ENCODE peak calls at places on chromosomes 4 and X, in nine cellular contexts. Y is GM12865, D is cardiac fibroblast, X is fibroblast of mammary gland, C is IMR-90, V is brain microvascular endothelial cell, O is foreskin fibroblast, K is mucosa of descending colon, U is astrocyte of the spinal cord. H is an unnamed sample.
A peak's percentile ranks its signal among the peaks of the same experiment; 100 is the strongest.

GRCh38 chr4:77156912-77157858 is at the start of gene CCNG2:
- DNase-seq in Y (peak; percentile 95), X (peak; percentile 92), O (peak; percentile 90), C (peak; percentile 94), V (peak; percentile 85), U (peak; percentile 98), D (peak; percentile 95), K (peak; percentile 89), H (peak; percentile 82)

GRCh38 chrX:134849390-134849789 is 141.4 kb upstream of the SMIM10 start:
- DNase-seq in C (peak; percentile 70), U (peak; percentile 6), Y (no peak), V (peak; percentile 55), X (peak; percentile 51), O (peak; percentile 34), K (no peak), D (peak; percentile 51), H (peak; percentile 3)

GRCh38 chrX:20968996-20969395 is 405.2 kb upstream of the CNKSR2 start:
- DNase-seq in D (peak; percentile 29), Y (no peak), O (no peak), C (no peak), V (no peak), X (peak; percentile 4), K (no peak), U (peak; percentile 2), H (no peak)

GRCh38 chrX:65697173-65697572 is 29.7 kb downstream of the MSN start:
- DNase-seq in Y (no peak), K (no peak), U (peak; percentile 50), D (peak; percentile 72), V (peak; percentile 22), X (peak; percentile 61), O (peak; percentile 54), C (peak; percentile 79), H (no peak)

GRCh38 chr4:114263233-114263632 is 283.8 kb upstream of the ARSJ start:
- DNase-seq in X (peak; percentile 42), O (peak; percentile 38), V (peak; percentile 29), D (peak; percentile 61), U (peak; percentile 59), C (peak; percentile 81), Y (no peak), K (no peak), H (peak; percentile 4)

GRCh38 chrX:15405846-15406245 is 21.6 kb upstream of the VEGFD start:
- DNase-seq in K (no peak), V (no peak), C (no peak), U (no peak), O (no peak), Y (no peak), D (no peak), X (no peak), H (no peak)

GRCh38 chr4:147736458-147736857 is 4.6 kb downstream of the ARHGAP10 start:
- DNase-seq in K (no peak), X (peak; percentile 77), D (peak; percentile 93), U (peak; percentile 78), V (peak; percentile 72), O (peak; percentile 70), Y (peak; percentile 25), C (peak; percentile 79), H (no peak)

GRCh38 chr4:78179188-78179587 is 122.1 kb downstream of the FRAS1 start:
- DNase-seq in D (no peak), C (no peak), Y (no peak), U (no peak), O (no peak), X (no peak), K (no peak), V (no peak), H (no peak)

GRCh38 chr4:147944670-147945260 is 212.9 kb downstream of the ARHGAP10 start:
- DNase-seq in X (no peak), O (no peak), K (no peak), D (no peak), Y (no peak), C (no peak), V (no peak), U (no peak), H (no peak)

GRCh38 chrX:148380614-148381561 is 119.5 kb upstream of the AFF2 start:
- DNase-seq in O (no peak), V (no peak), X (no peak), Y (peak; percentile 75), D (no peak), U (no peak), K (no peak), C (no peak), H (no peak)

GRCh38 chr4:77308843-77309242 is 151.8 kb downstream of the CCNG2 start:
- DNase-seq in O (peak; percentile 18), V (peak; percentile 2), Y (peak; percentile 41), K (no peak), C (peak; percentile 35), X (peak; percentile 41), D (peak; percentile 46), U (peak; percentile 8), H (peak; percentile 13)

GRCh38 chrX:151970661-151971060 is 3.8 kb downstream of the GABRE start:
- DNase-seq in O (peak; percentile 76), D (peak; percentile 91), U (peak; percentile 91), V (peak; percentile 82), Y (no peak), C (peak; percentile 65), X (peak; percentile 93), K (peak; percentile 36), H (peak; percentile 87)

GRCh38 chr4:78706302-78706701 is 69.8 kb upstream of the BMP2K start:
- DNase-seq in O (no peak), K (no peak), V (no peak), U (no peak), Y (no peak), X (no peak), C (no peak), D (no peak), H (no peak)

GRCh38 chr4:188021548-188022249 is 26.1 kb downstream of the ZFP42 start:
- DNase-seq in D (no peak), O (no peak), Y (no peak), X (no peak), K (peak; percentile 64), C (no peak), U (no peak), V (no peak), H (no peak)

GRCh38 chrX:69538321-69538876 is 34.3 kb downstream of the NALF2 start:
- DNase-seq in X (peak; percentile 47), D (peak; percentile 59), C (peak; percentile 16), V (peak; percentile 12), U (peak; percentile 19), Y (peak; percentile 59), K (peak; percentile 81), O (peak; percentile 11), H (no peak)

DNA sequence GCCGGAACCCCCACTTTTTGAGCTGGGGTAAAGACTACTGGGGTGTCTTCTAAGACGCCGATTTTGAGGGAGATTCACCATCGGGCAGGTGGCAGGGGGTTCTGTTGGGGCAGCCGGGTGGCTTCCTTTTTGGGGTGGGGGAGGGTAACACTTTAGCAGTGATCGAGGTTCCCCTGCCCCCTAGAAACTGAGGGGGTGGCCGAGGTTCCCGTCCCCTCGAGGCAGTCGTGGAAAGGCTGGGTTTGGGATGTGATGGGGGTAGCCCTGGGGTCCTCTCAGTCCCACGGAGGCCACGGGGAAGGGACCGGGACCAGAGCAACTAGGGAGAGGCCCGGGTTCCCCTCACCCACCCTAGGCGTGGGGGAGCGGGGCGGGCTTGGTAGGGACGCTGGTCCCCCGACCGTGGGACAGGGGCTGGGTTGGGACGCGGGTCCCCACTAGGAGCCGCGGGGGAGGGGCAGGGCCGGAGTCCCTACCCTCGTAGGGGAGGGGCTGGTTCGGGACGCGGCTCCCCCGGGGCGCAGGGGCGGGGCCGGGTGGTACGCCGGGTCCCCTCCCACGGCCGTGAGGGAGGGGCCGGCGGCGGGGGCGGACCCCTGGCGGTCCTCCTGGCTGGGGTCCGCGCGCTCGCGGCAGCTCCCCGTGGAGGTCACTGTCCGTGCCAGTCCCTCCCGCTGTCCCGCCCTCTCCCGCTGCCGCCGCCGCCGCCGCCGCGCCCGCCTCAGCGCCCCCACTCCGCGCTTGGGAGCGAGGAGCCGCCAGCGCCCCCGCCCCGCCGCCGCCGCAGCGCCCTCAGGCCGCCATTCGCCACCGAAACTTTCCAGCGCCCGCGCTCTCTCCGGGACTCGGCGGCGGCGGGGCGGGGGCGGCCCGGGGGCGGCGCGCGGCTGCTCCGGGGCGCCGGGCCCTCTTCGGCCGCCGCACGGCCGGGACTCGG is at the start of gene TBL1X:
- DNase-seq in O (peak; percentile 21), D (peak; percentile 28), X (peak; percentile 19), K (peak; percentile 68), V (no peak), Y (peak; percentile 66), C (peak; percentile 19), U (peak; percentile 27), H (no peak)
- H3K4me3 ChIP-seq in O (peak within 1 kb of the TSS; percentile 65), D (peak within 1 kb of the TSS; percentile 60), X (peak within 1 kb of the TSS; percentile 54), K (peak within 1 kb of the TSS; percentile 28), V (peak within 1 kb of the TSS; percentile 61), Y (peak within 1 kb of the TSS; percentile 71), C (peak within 1 kb of the TSS; percentile 60), U (peak within 1 kb of the TSS; percentile 63), H (peak within 1 kb of the TSS; percentile 76)

DNA sequence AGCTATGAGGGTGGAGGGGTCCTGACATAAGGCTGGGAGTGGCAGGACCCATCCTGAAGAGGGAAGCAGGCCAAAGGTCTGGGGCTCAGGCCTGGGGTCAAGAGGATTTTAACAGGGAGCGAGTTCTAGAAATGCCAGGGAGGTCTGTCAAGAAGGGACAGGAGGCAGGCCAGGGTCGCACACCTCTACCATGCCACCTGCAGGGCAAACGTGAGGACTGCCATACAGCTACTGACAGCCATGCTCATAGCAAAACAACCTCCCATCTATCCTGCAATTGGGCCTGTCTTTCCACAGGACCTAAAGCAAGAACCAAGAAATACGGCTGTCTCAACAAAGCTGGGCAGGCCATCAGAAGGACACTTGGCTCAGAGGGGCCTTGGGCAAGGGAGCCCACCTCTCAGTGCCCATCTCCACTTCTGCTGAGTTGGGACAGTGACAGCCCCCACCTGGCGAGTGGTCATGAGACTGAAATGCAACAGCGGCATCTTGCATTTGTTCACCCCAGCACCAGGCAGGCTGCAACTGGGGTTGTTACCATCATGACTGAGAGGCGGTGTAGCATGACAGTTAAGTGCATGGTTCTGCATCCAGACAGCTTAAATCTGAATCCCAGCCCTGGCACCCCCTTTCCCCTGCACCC is 92.7 kb downstream of the WFS1 start:
- DNase-seq in K (no peak), C (no peak), Y (no peak), X (no peak), U (no peak), V (no peak), D (no peak), O (no peak), H (no peak)
- TF ChIP-seq CTCF in K (no peak), C (no peak), Y (no peak), X (no peak), U (no peak), V (no peak), D (no peak), O (no peak), H (no peak)

DNA sequence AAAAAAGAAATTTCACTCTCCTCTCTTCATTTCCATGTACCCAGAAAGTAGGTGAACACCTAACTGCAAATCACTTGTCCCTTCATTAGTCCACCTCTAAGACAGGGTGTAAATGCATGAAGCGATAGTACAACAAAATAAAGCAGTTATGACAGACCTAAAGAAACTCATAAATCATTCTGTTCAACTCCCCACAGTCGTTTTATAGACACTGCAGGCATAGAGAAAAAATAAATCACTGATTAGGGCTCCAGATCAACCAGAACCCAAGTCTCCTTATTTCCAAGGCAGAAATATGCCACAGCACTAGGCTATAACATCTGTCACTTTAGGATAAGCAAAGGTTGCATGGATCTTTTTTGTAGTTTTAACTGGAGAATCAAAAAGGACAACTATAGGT is 3.0 kb downstream of the RASGEF1B start:
- DNase-seq in Y (no peak), C (no peak), V (no peak), X (no peak), O (no peak), U (no peak), K (no peak), D (no peak), H (no peak)
- H3K4me3 ChIP-seq in Y (no peak overlapping the region), C (no peak overlapping the region), V (no peak overlapping the region), X (no peak overlapping the region), O (no peak overlapping the region), U (no peak overlapping the region), K (no peak overlapping the region), D (no peak overlapping the region), H (no peak overlapping the region)

GRCh38 chrX:149825424-149825823 is 43.7 kb downstream of the MAGEA9 start:
- DNase-seq in V (peak; percentile 22), X (peak; percentile 2), O (no peak), Y (peak; percentile 41), K (peak; percentile 26), C (no peak), D (peak; percentile 10), U (no peak), H (no peak)
- TF ChIP-seq CTCF in V (peak; percentile 46), X (peak; percentile 21), O (peak; percentile 19), Y (peak; percentile 37), K (no peak), C (peak; percentile 20), D (peak; percentile 18), U (peak; percentile 50), H (peak; percentile 30)